ENCODE peak calls at places on chromosomes 7 and 10, in six cellular contexts. C is GM12891, J is K562, Z is HepG2, L is GM12878, Q is H1. W is an unnamed sample.

GRCh38 chr10:120606051-120606764 is 149.2 kb downstream of the PLPP4 start:
- DNase-seq in C (no peak), J (no peak), Z (no peak), L (peak; percentile 78), Q (no peak), W (no peak)

GRCh38 chr7:156515911-156516790 is 124.4 kb upstream of the RNF32 start:
- DNase-seq in C (no peak), J (no peak), Z (peak; percentile 98), L (no peak), Q (no peak), W (no peak)

GRCh38 chr7:20113423-20114027 is 103.7 kb downstream of the MACC1 start:
- DNase-seq in C (no peak), J (no peak), Z (no peak), L (peak; percentile 65), Q (no peak), W (no peak)

GRCh38 chr7:63900394-63901203 is 98.0 kb upstream of the ZNF722 start:
- DNase-seq in C (no peak), J (peak; percentile 42), Z (no peak), L (no peak), Q (no peak), W (no peak)

GRCh38 chr7:106731207-106731606 is 70.2 kb upstream of the CCDC71L start:
- DNase-seq in C (no peak), J (no peak), Z (no peak), L (peak; percentile 91), Q (no peak), W (no peak)

GRCh38 chr10:94223702-94224370 is 138.9 kb downstream of the NOC3L start:
- DNase-seq in C (no peak), J (no peak), Z (no peak), L (no peak), Q (no peak), W (no peak)

GRCh38 chr7:150784954-150785353 is 15.2 kb downstream of the TMEM176B start:
- DNase-seq in C (no peak), J (no peak), Z (no peak), L (no peak), Q (no peak), W (no peak)

GRCh38 chr7:37674534-37674933 is 9.0 kb upstream of the GPR141 start:
- DNase-seq in C (no peak), J (no peak), Z (no peak), L (no peak), Q (no peak), W (no peak)

GRCh38 chr7:73681031-73681430 is 2.2 kb downstream of the DNAJC30 start:
- DNase-seq in C (no peak), J (no peak), Z (no peak), L (no peak), Q (no peak), W (no peak)

GRCh38 chr7:46886669-46887374 is 695.1 kb downstream of the TNS3 start:
- DNase-seq in C (no peak), J (no peak), Z (no peak), L (no peak), Q (no peak), W (no peak)

GRCh38 chr7:77328669-77329068 is 87.5 kb downstream of the GSAP start:
- DNase-seq in C (no peak), J (no peak), Z (no peak), L (no peak), Q (no peak), W (no peak)

GRCh38 chr7:39666562-39666961 is 43.2 kb downstream of the RALA start:
- DNase-seq in C (no peak), J (no peak), Z (no peak), L (no peak), Q (no peak), W (no peak)

GRCh38 chr10:119333146-119333792 is 125.9 kb downstream of the GRK5 start:
- DNase-seq in C (no peak), J (no peak), Z (no peak), L (no peak), Q (no peak), W (no peak)

GRCh38 chr10:105785721-105786120 is 1144.6 kb downstream of the SORCS3 start:
- DNase-seq in C (no peak), J (no peak), Z (no peak), L (no peak), Q (no peak), W (no peak)

GRCh38 chr7:87370660-87371180 is 25.3 kb downstream of the CROT start:
- DNase-seq in C (no peak), J (peak; percentile 36), Z (peak; percentile 8), L (no peak), Q (no peak), W (no peak)

GRCh38 chr10:125756853-125757487 is 18.7 kb downstream of the MMP21 start:
- DNase-seq in C (no peak), J (no peak), Z (no peak), L (no peak), Q (no peak), W (no peak)

GRCh38 chr7:68706291-68706690 is 892.0 kb upstream of the AUTS2 start:
- DNase-seq in C (no peak), J (no peak), Z (no peak), L (no peak), Q (no peak), W (no peak)

GRCh38 chr7:44279731-44280505 is 45.5 kb downstream of the CAMK2B start:
- DNase-seq in C (no peak), J (peak; percentile 34), Z (no peak), L (no peak), Q (no peak), W (no peak)

GRCh38 chr7:17680026-17680425 is 260.3 kb downstream of the SNX13 start:
- DNase-seq in C (no peak), J (no peak), Z (no peak), L (no peak), Q (no peak), W (no peak)

GRCh38 chr7:150458756-150459155 is 8.3 kb downstream of the GIMAP8 start:
- DNase-seq in C (no peak), J (no peak), Z (no peak), L (no peak), Q (no peak), W (no peak)

GRCh38 chr7:102306916-102307677 is 20.4 kb downstream of the SH2B2 start:
- DNase-seq in C (peak; percentile 81), J (no peak), Z (peak; percentile 72), L (peak; percentile 96), Q (peak; percentile 47), W (peak; percentile 88)

GRCh38 chr7:90412458-90413184 is 9.4 kb downstream of the CLDN12 start:
- DNase-seq in C (no peak), J (peak; percentile 15), Z (peak; percentile 44), L (no peak), Q (no peak), W (no peak)

GRCh38 chr7:96244992-96245292 is 77.0 kb downstream of the SLC25A13 start:
- DNase-seq in C (no peak), J (no peak), Z (no peak), L (no peak), Q (no peak), W (no peak)

GRCh38 chr10:77873558-77874380 is 52.8 kb downstream of the DLG5 start:
- DNase-seq in C (peak; percentile 66), J (peak; percentile 45), Z (peak; percentile 70), L (peak; percentile 64), Q (no peak), W (peak; percentile 64)
- TF ChIP-seq TAF1 in C (no peak), J (no peak), Z (no peak), L (peak; percentile 34), Q (no peak), W (no peak)

GRCh38 chr10:82538272-82538671 is 663.3 kb downstream of the NRG3 start:
- DNase-seq in C (no peak), J (no peak), Z (no peak), L (no peak), Q (no peak), W (no peak)
- TF ChIP-seq POLR2A in C (no peak), J (no peak), Z (no peak), L (no peak), Q (no peak), W (no peak)

GRCh38 chr7:131288446-131288845 is 39.2 kb upstream of the MKLN1 start:
- DNase-seq in C (no peak), J (no peak), Z (no peak), L (no peak), Q (no peak), W (no peak)

GRCh38 chr7:131281649-131282048 is 46.0 kb upstream of the MKLN1 start:
- DNase-seq in C (no peak), J (no peak), Z (no peak), L (no peak), Q (no peak), W (no peak)

GRCh38 chr7:131284702-131285419 is 42.8 kb upstream of the MKLN1 start:
- DNase-seq in C (no peak), J (no peak), Z (no peak), L (no peak), Q (no peak), W (no peak)

GRCh38 chr7:131289051-131289450 is 38.6 kb upstream of the MKLN1 start:
- DNase-seq in C (no peak), J (no peak), Z (no peak), L (no peak), Q (no peak), W (no peak)

DNA sequence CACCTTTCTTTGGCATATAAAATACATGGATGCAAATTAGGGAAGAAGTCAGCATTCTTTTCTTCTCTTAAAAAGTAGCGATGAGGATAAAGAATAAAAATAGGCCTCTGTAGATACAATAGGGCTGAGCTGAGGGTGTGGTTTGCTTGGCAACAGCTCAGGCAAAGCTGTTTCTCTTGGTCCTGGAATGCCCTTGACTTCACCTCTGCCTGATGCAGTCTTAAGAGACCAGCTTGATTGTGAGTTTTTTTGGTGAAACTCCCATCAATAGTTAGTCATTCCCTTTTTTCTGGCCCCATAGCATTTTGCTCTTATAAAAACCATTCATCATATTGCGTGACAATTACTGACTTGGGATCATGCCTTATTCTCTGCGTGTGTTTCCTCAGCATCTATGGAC is 42.1 kb upstream of the MKLN1 start:
- DNase-seq in C (no peak), J (no peak), Z (no peak), L (no peak), Q (no peak), W (no peak)
- TF ChIP-seq TAF1 in C (no peak), J (no peak), Z (no peak), L (no peak), Q (no peak), W (no peak)

GRCh38 chr10:15589109-15589508 is 130.6 kb downstream of the ITGA8 start:
- DNase-seq in C (no peak), J (no peak), Z (no peak), L (no peak), Q (no peak), W (no peak)
- TF ChIP-seq POLR2A in C (no peak), J (no peak), Z (no peak), L (no peak), Q (no peak), W (no peak)

DNA sequence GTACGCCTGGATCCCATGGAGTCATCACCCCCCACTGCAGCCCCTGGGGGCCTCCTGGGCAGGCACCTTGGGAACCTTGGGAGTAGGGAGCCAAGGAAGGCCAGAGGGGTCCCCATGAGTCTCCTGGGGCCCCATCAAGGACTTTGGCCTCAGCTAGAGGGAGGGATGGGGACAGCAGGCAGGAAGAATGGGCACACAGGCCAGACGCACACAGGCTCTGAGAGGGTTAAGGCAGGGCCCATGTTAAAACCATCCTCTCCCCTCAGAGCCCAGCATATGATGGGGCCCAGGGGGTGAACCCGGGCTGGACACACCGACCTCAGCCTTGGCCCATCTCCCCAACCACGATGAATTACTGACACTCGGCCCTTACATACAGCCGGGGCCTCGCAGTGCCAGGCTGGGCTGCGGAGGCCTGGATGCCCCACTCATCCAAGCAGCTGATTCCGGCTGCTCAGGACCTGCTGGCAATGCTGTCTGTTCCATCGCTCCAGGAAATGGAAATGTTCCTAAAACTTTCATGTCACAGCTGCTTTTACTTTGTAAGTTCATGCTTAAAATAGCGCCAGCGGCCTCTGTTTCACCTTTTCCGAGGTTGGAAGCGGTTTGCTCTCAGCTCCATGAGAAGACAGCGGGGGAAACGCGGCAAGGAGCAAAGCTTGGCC is 17.3 kb upstream of the INPP5A start:
- DNase-seq in C (no peak), J (no peak), Z (no peak), L (no peak), Q (no peak), W (no peak)
- TF ChIP-seq TAF1 in C (no peak), J (no peak), Z (no peak), L (no peak), Q (no peak), W (no peak)

W was measured in GM12892.